ENCODE peak calls at places on chromosome 7, in four cellular contexts. One of them, this sample, is unnamed.

GRCh38 chr7:105664816-105665525 is 83.7 kb upstream of the EFCAB10 start:
- DNase-seq in activated CD8-positive, alpha-beta memory T cell treated with anti-CD3 and anti-CD28 coated beads for 48 hours: no peak
- DNase-seq in thoracic aorta: no peak
- DNase-seq in neuronal stem cell: no peak
- DNase-seq in this sample: no peak

GRCh38 chr7:133079296-133079695 is 2.6 kb downstream of the CHCHD3 start:
- DNase-seq in activated CD8-positive, alpha-beta memory T cell treated with anti-CD3 and anti-CD28 coated beads for 48 hours: no peak
- DNase-seq in neuronal stem cell: no peak
- DNase-seq in thoracic aorta: no peak
- DNase-seq in this sample: no peak

GRCh38 chr7:98571986-98572385 is 45.1 kb upstream of the NPTX2 start:
- DNase-seq in thoracic aorta: no peak
- DNase-seq in neuronal stem cell: no peak
- DNase-seq in activated CD8-positive, alpha-beta memory T cell treated with anti-CD3 and anti-CD28 coated beads for 48 hours: no peak
- DNase-seq in this sample: no peak

GRCh38 chr7:28855538-28856217 is 102.5 kb downstream of the TRIL start:
- DNase-seq in thoracic aorta: no peak
- DNase-seq in neuronal stem cell: no peak
- DNase-seq in activated CD8-positive, alpha-beta memory T cell treated with anti-CD3 and anti-CD28 coated beads for 48 hours: no peak
- DNase-seq in this sample: no peak

GRCh38 chr7:93717217-93717900 is 142.8 kb upstream of the CALCR start:
- DNase-seq in activated CD8-positive, alpha-beta memory T cell treated with anti-CD3 and anti-CD28 coated beads for 48 hours: no peak
- DNase-seq in thoracic aorta: no peak
- DNase-seq in neuronal stem cell: no peak
- DNase-seq in this sample: no peak

GRCh38 chr7:112970771-112971170 is 115.9 kb downstream of the GPR85 start:
- DNase-seq in neuronal stem cell: no peak
- DNase-seq in thoracic aorta: no peak
- DNase-seq in activated CD8-positive, alpha-beta memory T cell treated with anti-CD3 and anti-CD28 coated beads for 48 hours: no peak
- DNase-seq in this sample: no peak

GRCh38 chr7:81956520-81956919 is 186.7 kb upstream of the HGF start:
- DNase-seq in thoracic aorta: no peak
- DNase-seq in activated CD8-positive, alpha-beta memory T cell treated with anti-CD3 and anti-CD28 coated beads for 48 hours: no peak
- DNase-seq in neuronal stem cell: peak; percentile 46
- DNase-seq in this sample: no peak

GRCh38 chr7:139661043-139661440 is 116.8 kb downstream of the HIPK2 start:
- DNase-seq in activated CD8-positive, alpha-beta memory T cell treated with anti-CD3 and anti-CD28 coated beads for 48 hours: no peak
- DNase-seq in neuronal stem cell: no peak
- DNase-seq in thoracic aorta: no peak
- DNase-seq in this sample: no peak

GRCh38 chr7:105691692-105692564 is 110.6 kb upstream of the EFCAB10 start:
- DNase-seq in neuronal stem cell: no peak
- DNase-seq in activated CD8-positive, alpha-beta memory T cell treated with anti-CD3 and anti-CD28 coated beads for 48 hours: no peak
- DNase-seq in thoracic aorta: no peak
- DNase-seq in this sample: peak; percentile 78

GRCh38 chr7:54563329-54563916 is 21.2 kb downstream of the VSTM2A start:
- DNase-seq in thoracic aorta: no peak
- DNase-seq in neuronal stem cell: no peak
- DNase-seq in activated CD8-positive, alpha-beta memory T cell treated with anti-CD3 and anti-CD28 coated beads for 48 hours: no peak
- DNase-seq in this sample: no peak

GRCh38 chr7:9557853-9558252 is 1124.4 kb downstream of the NXPH1 start:
- DNase-seq in neuronal stem cell: no peak
- DNase-seq in activated CD8-positive, alpha-beta memory T cell treated with anti-CD3 and anti-CD28 coated beads for 48 hours: no peak
- DNase-seq in thoracic aorta: no peak
- DNase-seq in this sample: no peak

GRCh38 chr7:140475747-140476333 is 3.5 kb downstream of the MKRN1 start:
- DNase-seq in thoracic aorta: no peak
- DNase-seq in neuronal stem cell: no peak
- DNase-seq in activated CD8-positive, alpha-beta memory T cell treated with anti-CD3 and anti-CD28 coated beads for 48 hours: no peak
- DNase-seq in this sample: no peak

GRCh38 chr7:87876759-87877234 is 504 bp downstream of the DBF4 start:
- DNase-seq in neuronal stem cell: no peak
- DNase-seq in activated CD8-positive, alpha-beta memory T cell treated with anti-CD3 and anti-CD28 coated beads for 48 hours: peak; percentile 16
- DNase-seq in thoracic aorta: no peak
- DNase-seq in this sample: peak; percentile 91

GRCh38 chr7:20529260-20529659 is 86.2 kb upstream of the ABCB5 start:
- DNase-seq in neuronal stem cell: no peak
- DNase-seq in thoracic aorta: no peak
- DNase-seq in activated CD8-positive, alpha-beta memory T cell treated with anti-CD3 and anti-CD28 coated beads for 48 hours: no peak
- DNase-seq in this sample: no peak

GRCh38 chr7:1667566-1668485 is 2.3 kb upstream of the ELFN1 start:
- DNase-seq in activated CD8-positive, alpha-beta memory T cell treated with anti-CD3 and anti-CD28 coated beads for 48 hours: no peak
- DNase-seq in thoracic aorta: no peak
- DNase-seq in neuronal stem cell: peak; percentile 69
- DNase-seq in this sample: peak; percentile 25

GRCh38 chr7:113086431-113086888 is at the start of gene GPR85:
- DNase-seq in activated CD8-positive, alpha-beta memory T cell treated with anti-CD3 and anti-CD28 coated beads for 48 hours: no peak
- DNase-seq in neuronal stem cell: peak; percentile 78
- DNase-seq in thoracic aorta: no peak
- DNase-seq in this sample: peak; percentile 53

GRCh38 chr7:34756691-34757090 is 98.7 kb downstream of the NPSR1 start:
- DNase-seq in neuronal stem cell: no peak
- DNase-seq in activated CD8-positive, alpha-beta memory T cell treated with anti-CD3 and anti-CD28 coated beads for 48 hours: no peak
- DNase-seq in thoracic aorta: no peak
- DNase-seq in this sample: no peak

GRCh38 chr7:75889223-75889825 is 10.5 kb downstream of the RHBDD2 start:
- DNase-seq in activated CD8-positive, alpha-beta memory T cell treated with anti-CD3 and anti-CD28 coated beads for 48 hours: no peak
- DNase-seq in neuronal stem cell: no peak
- DNase-seq in thoracic aorta: no peak
- DNase-seq in this sample: no peak

GRCh38 chr7:53326634-53327033 is 291.2 kb downstream of the POM121L12 start:
- DNase-seq in neuronal stem cell: peak; percentile 8
- DNase-seq in thoracic aorta: no peak
- DNase-seq in activated CD8-positive, alpha-beta memory T cell treated with anti-CD3 and anti-CD28 coated beads for 48 hours: no peak
- DNase-seq in this sample: no peak

GRCh38 chr7:91940572-91941341 is at the start of gene AKAP9:
- DNase-seq in activated CD8-positive, alpha-beta memory T cell treated with anti-CD3 and anti-CD28 coated beads for 48 hours: peak; percentile 74
- DNase-seq in thoracic aorta: peak; percentile 63
- DNase-seq in neuronal stem cell: peak; percentile 73
- DNase-seq in this sample: peak; percentile 93

GRCh38 chr7:83119002-83119358 is 43.7 kb downstream of the PCLO start:
- DNase-seq in activated CD8-positive, alpha-beta memory T cell treated with anti-CD3 and anti-CD28 coated beads for 48 hours: no peak
- DNase-seq in neuronal stem cell: no peak
- DNase-seq in thoracic aorta: no peak
- DNase-seq in this sample: no peak

GRCh38 chr7:94396044-94396443 is 1.3 kb downstream of the COL1A2 start:
- DNase-seq in neuronal stem cell: no peak
- DNase-seq in activated CD8-positive, alpha-beta memory T cell treated with anti-CD3 and anti-CD28 coated beads for 48 hours: no peak
- DNase-seq in thoracic aorta: no peak
- DNase-seq in this sample: no peak

GRCh38 chr7:469591-469961 is 50.1 kb downstream of the PDGFA start:
- DNase-seq in neuronal stem cell: no peak
- DNase-seq in thoracic aorta: no peak
- DNase-seq in activated CD8-positive, alpha-beta memory T cell treated with anti-CD3 and anti-CD28 coated beads for 48 hours: no peak
- DNase-seq in this sample: no peak

GRCh38 chr7:38374507-38374906 is 101.1 kb upstream of the TARP start:
- DNase-seq in activated CD8-positive, alpha-beta memory T cell treated with anti-CD3 and anti-CD28 coated beads for 48 hours: no peak
- DNase-seq in neuronal stem cell: no peak
- DNase-seq in thoracic aorta: no peak
- DNase-seq in this sample: no peak

GRCh38 chr7:100696123-100696521 is 2.1 kb upstream of the GIGYF1 start:
- DNase-seq in thoracic aorta: no peak
- DNase-seq in neuronal stem cell: no peak
- DNase-seq in activated CD8-positive, alpha-beta memory T cell treated with anti-CD3 and anti-CD28 coated beads for 48 hours: no peak
- DNase-seq in this sample: peak; percentile 7

GRCh38 chr7:45695249-45695995 is 121.3 kb downstream of the ADCY1 start:
- DNase-seq in neuronal stem cell: no peak
- DNase-seq in activated CD8-positive, alpha-beta memory T cell treated with anti-CD3 and anti-CD28 coated beads for 48 hours: no peak
- DNase-seq in thoracic aorta: no peak
- DNase-seq in this sample: no peak

GRCh38 chr7:82211333-82211732 is 232.2 kb downstream of the CACNA2D1 start:
- DNase-seq in neuronal stem cell: no peak
- DNase-seq in thoracic aorta: no peak
- DNase-seq in activated CD8-positive, alpha-beta memory T cell treated with anti-CD3 and anti-CD28 coated beads for 48 hours: no peak
- DNase-seq in this sample: no peak

GRCh38 chr7:1926908-1927306 is 256.8 kb downstream of the ELFN1 start:
- DNase-seq in thoracic aorta: no peak
- DNase-seq in neuronal stem cell: no peak
- DNase-seq in activated CD8-positive, alpha-beta memory T cell treated with anti-CD3 and anti-CD28 coated beads for 48 hours: no peak
- DNase-seq in this sample: no peak

GRCh38 chr7:25395976-25396375 is 167.7 kb upstream of the NPVF start:
- DNase-seq in thoracic aorta: no peak
- DNase-seq in activated CD8-positive, alpha-beta memory T cell treated with anti-CD3 and anti-CD28 coated beads for 48 hours: no peak
- DNase-seq in neuronal stem cell: no peak
- DNase-seq in this sample: no peak

GRCh38 chr7:8536431-8536830 is 103.0 kb downstream of the NXPH1 start:
- DNase-seq in thoracic aorta: no peak
- DNase-seq in activated CD8-positive, alpha-beta memory T cell treated with anti-CD3 and anti-CD28 coated beads for 48 hours: no peak
- DNase-seq in neuronal stem cell: no peak
- DNase-seq in this sample: no peak

GRCh38 chr7:4084271-4084670 is 597.8 kb upstream of the FOXK1 start:
- DNase-seq in thoracic aorta: no peak
- DNase-seq in activated CD8-positive, alpha-beta memory T cell treated with anti-CD3 and anti-CD28 coated beads for 48 hours: no peak
- DNase-seq in neuronal stem cell: no peak
- DNase-seq in this sample: no peak